ENCODE peak calls at places on chromosomes 4 and X, in ten cellular contexts. One of them, this sample, is unnamed.

GRCh38 chr4:42328978-42329377 is 68.3 kb upstream of the SHISA3 start:
- DNase-seq in H1: no peak
- DNase-seq in body of pancreas: no peak
- DNase-seq in gastrocnemius medialis: no peak
- DNase-seq in Peyer's patch: no peak
- DNase-seq in breast epithelium: no peak
- DNase-seq in sigmoid colon: no peak
- DNase-seq in tibial nerve: no peak
- DNase-seq in spleen: no peak
- DNase-seq in IMR-90: no peak
- DNase-seq in this sample: no peak

GRCh38 chr4:22801391-22801790 is 108.7 kb downstream of the GBA3 start:
- DNase-seq in sigmoid colon: no peak
- DNase-seq in body of pancreas: no peak
- DNase-seq in tibial nerve: no peak
- DNase-seq in Peyer's patch: no peak
- DNase-seq in gastrocnemius medialis: no peak
- DNase-seq in IMR-90: no peak
- DNase-seq in H1: no peak
- DNase-seq in breast epithelium: no peak
- DNase-seq in spleen: no peak
- DNase-seq in this sample: no peak

GRCh38 chrX:131827935-131828334 is 195.2 kb upstream of the STK26 start:
- DNase-seq in Peyer's patch: no peak
- DNase-seq in sigmoid colon: no peak
- DNase-seq in body of pancreas: no peak
- DNase-seq in breast epithelium: no peak
- DNase-seq in H1: no peak
- DNase-seq in spleen: no peak
- DNase-seq in gastrocnemius medialis: no peak
- DNase-seq in IMR-90: no peak
- DNase-seq in tibial nerve: no peak
- DNase-seq in this sample: no peak

GRCh38 chrX:126485371-126485770 is 67.2 kb downstream of the DCAF12L1 start:
- DNase-seq in sigmoid colon: no peak
- DNase-seq in gastrocnemius medialis: no peak
- DNase-seq in IMR-90: no peak
- DNase-seq in tibial nerve: no peak
- DNase-seq in Peyer's patch: no peak
- DNase-seq in spleen: no peak
- DNase-seq in body of pancreas: no peak
- DNase-seq in H1: no peak
- DNase-seq in breast epithelium: no peak
- DNase-seq in this sample: no peak

GRCh38 chrX:107440692-107441091 is 8.8 kb upstream of the FRMPD3 start:
- DNase-seq in Peyer's patch: no peak
- DNase-seq in body of pancreas: no peak
- DNase-seq in H1: no peak
- DNase-seq in IMR-90: no peak
- DNase-seq in spleen: no peak
- DNase-seq in tibial nerve: no peak
- DNase-seq in breast epithelium: no peak
- DNase-seq in gastrocnemius medialis: no peak
- DNase-seq in sigmoid colon: no peak
- DNase-seq in this sample: no peak

GRCh38 chrX:150664290-150664689 is 28.9 kb upstream of the MTMR1 start:
- DNase-seq in sigmoid colon: peak
- DNase-seq in body of pancreas: peak
- DNase-seq in Peyer's patch: no peak
- DNase-seq in breast epithelium: no peak
- DNase-seq in gastrocnemius medialis: no peak
- DNase-seq in spleen: no peak
- DNase-seq in H1: no peak
- DNase-seq in IMR-90: no peak
- DNase-seq in tibial nerve: no peak
- DNase-seq in this sample: no peak

GRCh38 chr4:5238106-5238505 is 186.8 kb downstream of the STK32B start:
- DNase-seq in breast epithelium: no peak
- DNase-seq in body of pancreas: no peak
- DNase-seq in gastrocnemius medialis: no peak
- DNase-seq in sigmoid colon: no peak
- DNase-seq in Peyer's patch: no peak
- DNase-seq in spleen: no peak
- DNase-seq in H1: no peak
- DNase-seq in IMR-90: peak
- DNase-seq in tibial nerve: no peak
- DNase-seq in this sample: no peak

GRCh38 chrX:153333821-153334653 is at the start of gene ZNF275:
- DNase-seq in H1: no peak
- DNase-seq in spleen: peak
- DNase-seq in gastrocnemius medialis: peak
- DNase-seq in Peyer's patch: peak
- DNase-seq in tibial nerve: peak
- DNase-seq in breast epithelium: peak
- DNase-seq in IMR-90: peak
- DNase-seq in body of pancreas: peak
- DNase-seq in sigmoid colon: peak
- DNase-seq in this sample: peak

GRCh38 chr4:151173751-151174325 is 74.4 kb downstream of the RPS3A start:
- DNase-seq in IMR-90: peak
- DNase-seq in gastrocnemius medialis: peak
- DNase-seq in H1: no peak
- DNase-seq in spleen: no peak
- DNase-seq in breast epithelium: no peak
- DNase-seq in tibial nerve: peak
- DNase-seq in body of pancreas: peak
- DNase-seq in sigmoid colon: peak
- DNase-seq in Peyer's patch: peak
- DNase-seq in this sample: no peak

GRCh38 chr4:8911311-8912088 is 39.9 kb upstream of the HMX1 start:
- DNase-seq in body of pancreas: no peak
- DNase-seq in gastrocnemius medialis: no peak
- DNase-seq in IMR-90: no peak
- DNase-seq in Peyer's patch: peak
- DNase-seq in spleen: peak
- DNase-seq in tibial nerve: peak
- DNase-seq in H1: no peak
- DNase-seq in breast epithelium: peak
- DNase-seq in sigmoid colon: peak
- DNase-seq in this sample: peak

GRCh38 chr4:92994727-92995126 is 691.0 kb downstream of the GRID2 start:
- DNase-seq in breast epithelium: no peak
- DNase-seq in IMR-90: no peak
- DNase-seq in tibial nerve: no peak
- DNase-seq in H1: no peak
- DNase-seq in gastrocnemius medialis: no peak
- DNase-seq in Peyer's patch: no peak
- DNase-seq in spleen: no peak
- DNase-seq in sigmoid colon: no peak
- DNase-seq in body of pancreas: peak
- DNase-seq in this sample: no peak

GRCh38 chr4:82865592-82865991 is 25.4 kb downstream of the SEC31A start:
- DNase-seq in gastrocnemius medialis: no peak
- DNase-seq in H1: no peak
- DNase-seq in body of pancreas: no peak
- DNase-seq in breast epithelium: no peak
- DNase-seq in IMR-90: peak
- DNase-seq in Peyer's patch: no peak
- DNase-seq in tibial nerve: no peak
- DNase-seq in spleen: no peak
- DNase-seq in sigmoid colon: no peak
- DNase-seq in this sample: no peak

GRCh38 chr4:108398326-108398725 is 222.1 kb upstream of the RPL34 start:
- DNase-seq in Peyer's patch: no peak
- DNase-seq in spleen: no peak
- DNase-seq in gastrocnemius medialis: no peak
- DNase-seq in H1: no peak
- DNase-seq in body of pancreas: no peak
- DNase-seq in sigmoid colon: no peak
- DNase-seq in tibial nerve: no peak
- DNase-seq in IMR-90: no peak
- DNase-seq in breast epithelium: no peak
- DNase-seq in this sample: no peak

GRCh38 chr4:1969928-1970723 is 38.6 kb downstream of the NELFA start:
- DNase-seq in tibial nerve: no peak
- DNase-seq in breast epithelium: no peak
- DNase-seq in sigmoid colon: peak
- DNase-seq in H1: no peak
- DNase-seq in gastrocnemius medialis: no peak
- DNase-seq in body of pancreas: no peak
- DNase-seq in IMR-90: no peak
- DNase-seq in Peyer's patch: no peak
- DNase-seq in spleen: peak
- DNase-seq in this sample: no peak
- TF ChIP-seq POLR2A in tibial nerve: no peak
- TF ChIP-seq POLR2A in breast epithelium: no peak
- TF ChIP-seq POLR2A in sigmoid colon: no peak
- TF ChIP-seq POLR2A in H1: no peak
- TF ChIP-seq POLR2A in gastrocnemius medialis: no peak
- TF ChIP-seq POLR2A in body of pancreas: no peak
- TF ChIP-seq POLR2A in IMR-90: no peak
- TF ChIP-seq POLR2A in Peyer's patch: no peak
- TF ChIP-seq POLR2A in spleen: no peak
- TF ChIP-seq POLR2A in this sample: no peak

GRCh38 chrX:44872817-44873414 is at the start of gene KDM6A:
- DNase-seq in body of pancreas: peak
- DNase-seq in gastrocnemius medialis: peak
- DNase-seq in sigmoid colon: peak
- DNase-seq in tibial nerve: peak
- DNase-seq in spleen: peak
- DNase-seq in breast epithelium: peak
- DNase-seq in Peyer's patch: peak
- DNase-seq in H1: peak
- DNase-seq in IMR-90: peak
- DNase-seq in this sample: peak
- TF ChIP-seq POLR2A in body of pancreas: peak
- TF ChIP-seq POLR2A in gastrocnemius medialis: peak
- TF ChIP-seq POLR2A in sigmoid colon: no peak
- TF ChIP-seq POLR2A in tibial nerve: peak
- TF ChIP-seq POLR2A in spleen: no peak
- TF ChIP-seq POLR2A in breast epithelium: peak
- TF ChIP-seq POLR2A in Peyer's patch: peak
- TF ChIP-seq POLR2A in H1: peak
- TF ChIP-seq POLR2A in IMR-90: peak
- TF ChIP-seq POLR2A in this sample: no peak

DNA sequence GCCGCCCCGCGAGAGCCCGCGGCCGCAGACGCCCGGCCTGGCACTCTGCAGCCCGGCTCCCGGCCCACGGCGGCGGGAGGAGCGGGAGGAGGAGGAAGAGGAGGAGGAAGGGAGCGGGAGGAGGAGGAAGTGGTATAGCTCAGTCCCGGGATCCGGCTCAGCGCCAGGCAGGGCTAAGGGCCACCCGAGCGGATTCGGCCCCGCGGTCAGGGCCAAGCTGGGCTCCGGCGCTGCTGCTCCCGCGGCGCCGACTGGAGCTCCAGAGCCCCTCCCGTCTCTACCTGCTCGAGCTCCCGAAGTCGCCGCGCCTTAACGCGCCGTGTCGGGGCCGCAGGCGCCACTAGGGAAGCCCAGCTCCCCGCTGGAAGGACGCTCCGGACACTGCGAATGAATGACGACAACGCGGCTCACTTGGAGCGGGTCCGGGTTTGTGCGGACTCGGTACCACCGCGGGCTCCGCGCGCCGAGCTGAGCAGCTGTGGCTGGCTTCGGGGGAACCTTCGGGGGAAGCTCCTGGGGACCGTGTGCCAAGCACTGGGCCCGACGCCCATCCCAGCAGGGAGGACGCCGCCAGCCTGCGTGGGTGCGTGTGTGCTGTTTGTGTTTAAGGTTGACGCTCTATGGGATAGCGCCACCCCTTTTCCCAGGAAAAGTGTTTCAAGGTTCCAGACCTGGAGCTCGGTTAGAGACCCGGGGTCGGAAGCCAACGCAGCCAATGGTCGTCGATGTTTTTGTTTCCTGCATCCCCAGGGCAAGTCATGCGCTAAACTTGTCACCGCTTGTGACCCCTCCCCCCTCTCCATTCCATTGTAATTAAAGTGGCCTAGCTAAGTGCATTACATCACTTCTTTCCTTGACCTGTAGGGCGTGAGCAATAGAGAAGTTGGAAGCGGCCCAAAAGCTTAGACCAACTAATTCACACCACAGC is at the start of gene TBC1D9:
- DNase-seq in sigmoid colon: peak
- DNase-seq in body of pancreas: peak
- DNase-seq in IMR-90: peak
- DNase-seq in breast epithelium: peak
- DNase-seq in Peyer's patch: peak
- DNase-seq in tibial nerve: peak
- DNase-seq in spleen: peak
- DNase-seq in H1: peak
- DNase-seq in gastrocnemius medialis: peak
- DNase-seq in this sample: peak
- TF ChIP-seq POLR2A in sigmoid colon: no peak
- TF ChIP-seq POLR2A in body of pancreas: peak
- TF ChIP-seq POLR2A in IMR-90: no peak
- TF ChIP-seq POLR2A in breast epithelium: peak
- TF ChIP-seq POLR2A in Peyer's patch: peak
- TF ChIP-seq POLR2A in tibial nerve: peak
- TF ChIP-seq POLR2A in spleen: peak
- TF ChIP-seq POLR2A in H1: no peak
- TF ChIP-seq POLR2A in gastrocnemius medialis: peak
- TF ChIP-seq POLR2A in this sample: peak

GRCh38 chr4:72111863-72112262 is 80.1 kb downstream of the NPFFR2 start:
- DNase-seq in body of pancreas: no peak
- DNase-seq in Peyer's patch: no peak
- DNase-seq in H1: no peak
- DNase-seq in IMR-90: no peak
- DNase-seq in sigmoid colon: no peak
- DNase-seq in gastrocnemius medialis: no peak
- DNase-seq in tibial nerve: no peak
- DNase-seq in spleen: no peak
- DNase-seq in breast epithelium: no peak
- DNase-seq in this sample: no peak

GRCh38 chr4:72109364-72109763 is 77.6 kb downstream of the NPFFR2 start:
- DNase-seq in gastrocnemius medialis: no peak
- DNase-seq in IMR-90: no peak
- DNase-seq in H1: no peak
- DNase-seq in Peyer's patch: no peak
- DNase-seq in tibial nerve: no peak
- DNase-seq in spleen: no peak
- DNase-seq in body of pancreas: no peak
- DNase-seq in sigmoid colon: no peak
- DNase-seq in breast epithelium: no peak
- DNase-seq in this sample: no peak

GRCh38 chr4:72112514-72113156 is 80.8 kb downstream of the NPFFR2 start:
- DNase-seq in Peyer's patch: no peak
- DNase-seq in spleen: no peak
- DNase-seq in H1: no peak
- DNase-seq in body of pancreas: no peak
- DNase-seq in sigmoid colon: no peak
- DNase-seq in tibial nerve: no peak
- DNase-seq in gastrocnemius medialis: no peak
- DNase-seq in IMR-90: peak
- DNase-seq in breast epithelium: no peak
- DNase-seq in this sample: no peak

GRCh38 chr4:72109959-72110497 is 78.2 kb downstream of the NPFFR2 start:
- DNase-seq in sigmoid colon: no peak
- DNase-seq in body of pancreas: no peak
- DNase-seq in H1: no peak
- DNase-seq in breast epithelium: no peak
- DNase-seq in tibial nerve: no peak
- DNase-seq in Peyer's patch: no peak
- DNase-seq in gastrocnemius medialis: no peak
- DNase-seq in spleen: no peak
- DNase-seq in IMR-90: no peak
- DNase-seq in this sample: no peak

GRCh38 chr4:72110886-72111285 is 79.1 kb downstream of the NPFFR2 start:
- DNase-seq in breast epithelium: no peak
- DNase-seq in gastrocnemius medialis: no peak
- DNase-seq in spleen: no peak
- DNase-seq in body of pancreas: no peak
- DNase-seq in H1: no peak
- DNase-seq in Peyer's patch: no peak
- DNase-seq in tibial nerve: no peak
- DNase-seq in sigmoid colon: no peak
- DNase-seq in IMR-90: no peak
- DNase-seq in this sample: no peak
- TF ChIP-seq POLR2A in breast epithelium: no peak
- TF ChIP-seq POLR2A in gastrocnemius medialis: no peak
- TF ChIP-seq POLR2A in spleen: no peak
- TF ChIP-seq POLR2A in body of pancreas: no peak
- TF ChIP-seq POLR2A in H1: no peak
- TF ChIP-seq POLR2A in Peyer's patch: no peak
- TF ChIP-seq POLR2A in tibial nerve: no peak
- TF ChIP-seq POLR2A in sigmoid colon: no peak
- TF ChIP-seq POLR2A in IMR-90: no peak
- TF ChIP-seq POLR2A in this sample: no peak

This sample was measured in GM12891.